ENCODE peak calls at places on chromosomes 7 and 10, in nine cellular contexts. P, Q, I, Z, E, U, Y, C and K are unnamed samples.

GRCh38 chr7:121397346-121397745 is 1.2 kb upstream of the FAM3C start:
- DNase-seq in Y (no peak), Z (no peak), E (no peak), I (no peak), U (no peak), P (no peak), C (no peak), Q (no peak), K (no peak)

GRCh38 chr7:129615018-129615417 is 3.5 kb downstream of the NRF1 start:
- DNase-seq in I (no peak), Y (no peak), Z (peak), Q (no peak), E (no peak), P (no peak), C (no peak), U (peak), K (peak)

GRCh38 chr10:89523274-89523673 is 12.1 kb downstream of the SLC16A12 start:
- DNase-seq in Z (no peak), P (no peak), I (no peak), C (no peak), Q (no peak), E (no peak), Y (no peak), U (no peak), K (peak)

GRCh38 chr10:108735380-108735779 is 1187.9 kb downstream of the XPNPEP1 start:
- DNase-seq in E (no peak), Y (no peak), C (no peak), I (no peak), Z (peak), Q (no peak), P (no peak), U (peak), K (peak)

GRCh38 chr10:130969700-130970099 is 341.8 kb downstream of the TCERG1L start:
- DNase-seq in I (no peak), C (no peak), E (no peak), Z (no peak), Y (no peak), P (no peak), U (no peak), Q (no peak), K (no peak)

GRCh38 chr10:3566627-3567026 is 218.4 kb downstream of the KLF6 start:
- DNase-seq in Y (no peak), E (no peak), I (no peak), Q (no peak), P (no peak), C (no peak), U (no peak), Z (no peak), K (no peak)

GRCh38 chr7:156540619-156541165 is 99.9 kb upstream of the RNF32 start:
- DNase-seq in Z (no peak), Y (no peak), P (no peak), U (no peak), I (no peak), Q (no peak), E (no peak), C (no peak), K (no peak)

GRCh38 chr10:88245974-88246511 is 337.1 kb downstream of the RNLS start:
- DNase-seq in Z (peak), C (no peak), Q (no peak), U (peak), E (no peak), P (no peak), Y (no peak), I (no peak), K (peak)

GRCh38 chr10:103658049-103658577 is 164.6 kb downstream of the NEURL1 start:
- DNase-seq in Q (no peak), P (no peak), U (no peak), Z (no peak), C (no peak), I (no peak), E (no peak), Y (no peak), K (no peak)

GRCh38 chr7:123652406-123652805 is 3.3 kb upstream of the LMOD2 start:
- DNase-seq in Q (no peak), C (no peak), Z (no peak), U (no peak), I (no peak), E (no peak), P (no peak), Y (no peak), K (peak)

GRCh38 chr7:134891262-134892001 is 94.9 kb upstream of the AGBL3 start:
- DNase-seq in E (no peak), Q (peak), Y (peak), C (no peak), P (no peak), U (peak), Z (peak), I (no peak), K (peak)

GRCh38 chr7:33744293-33744692 is 161.0 kb upstream of the BMPER start:
- DNase-seq in E (no peak), C (no peak), Q (no peak), P (no peak), Z (peak), I (no peak), Y (peak), U (peak), K (peak)

GRCh38 chr7:79293655-79294142 is 159.8 kb downstream of the MAGI2 start:
- DNase-seq in C (no peak), U (peak), E (no peak), Z (peak), I (no peak), P (no peak), Y (no peak), Q (no peak), K (peak)

GRCh38 chr10:113663142-113663541 is 699 bp downstream of the NRAP start:
- DNase-seq in P (no peak), U (no peak), C (no peak), I (no peak), Y (no peak), E (no peak), Z (no peak), Q (no peak), K (no peak)

GRCh38 chr7:149856-150636 is 42.3 kb upstream of the FAM20C start:
- DNase-seq in C (no peak), U (no peak), E (no peak), Q (no peak), I (no peak), Z (no peak), P (peak), Y (peak), K (peak)

GRCh38 chr7:138097064-138097741 is 20.9 kb downstream of the AKR1D1 start:
- DNase-seq in I (no peak), C (no peak), Q (no peak), Z (peak), E (no peak), U (no peak), P (no peak), Y (no peak), K (peak)

GRCh38 chr10:12502526-12503274 is 153.4 kb downstream of the CAMK1D start:
- DNase-seq in Z (no peak), Y (no peak), I (no peak), U (no peak), E (no peak), C (no peak), Q (no peak), P (no peak), K (no peak)

GRCh38 chr7:3648276-3648675 is 347.2 kb downstream of the SDK1 start:
- DNase-seq in Z (peak), I (no peak), Y (no peak), E (no peak), U (no peak), Q (no peak), C (no peak), P (no peak), K (peak)